ENCODE peak calls at places on chromosome 21, in four cellular contexts. O is A549, F is K562, G is H1. D is an unnamed sample.
A peak's percentile ranks its signal among the peaks of the same experiment; 100 is the strongest.

GRCh38 chr21:26495283-26495849 is 77.7 kb downstream of the CYYR1 start:
- DNase-seq in G (no peak), F (no peak), O (no peak), D (no peak)

GRCh38 chr21:29299906-29300546 is 1.3 kb downstream of the BACH1 start:
- DNase-seq in F (peak; percentile 83), O (peak; percentile 13), G (no peak), D (peak; percentile 86)

GRCh38 chr21:27570306-27570868 is 603.5 kb upstream of the ADAMTS5 start:
- DNase-seq in F (no peak), G (no peak), O (no peak), D (no peak)

GRCh38 chr21:26179501-26179900 is 8.9 kb upstream of the APP start:
- DNase-seq in F (no peak), G (no peak), O (no peak), D (no peak)

GRCh38 chr21:15221799-15222386 is 157.1 kb upstream of the NRIP1 start:
- DNase-seq in O (peak; percentile 15), G (peak; percentile 77), F (no peak), D (peak; percentile 18)

GRCh38 chr21:16124397-16125130 is 394.8 kb downstream of the USP25 start:
- DNase-seq in F (no peak), G (no peak), O (no peak), D (no peak)

GRCh38 chr21:39705849-39706248 is 39.1 kb upstream of the IGSF5 start:
- DNase-seq in O (no peak), G (no peak), F (no peak), D (no peak)

GRCh38 chr21:44051462-44051941 is 39.4 kb downstream of the TRAPPC10 start:
- DNase-seq in G (no peak), O (no peak), F (no peak), D (no peak)

GRCh38 chr21:30880914-30881313 is 466 bp downstream of the KRTAP11-1 start:
- DNase-seq in O (no peak), F (no peak), G (no peak), D (no peak)

GRCh38 chr21:42622284-42622683 is 31.1 kb upstream of the PDE9A start:
- DNase-seq in F (no peak), G (no peak), O (no peak), D (no peak)

GRCh38 chr21:28885853-28886177 is 106.9 kb downstream of the LTN1 start:
- DNase-seq in F (peak; percentile 11), G (no peak), O (no peak), D (peak; percentile 3)

GRCh38 chr21:42653492-42654061 is at the start of gene PDE9A:
- DNase-seq in O (peak; percentile 21), F (peak; percentile 54), G (no peak), D (peak; percentile 64)

GRCh38 chr21:38355992-38356781 is 99.4 kb downstream of the KCNJ15 start:
- DNase-seq in O (peak; percentile 58), G (peak; percentile 34), F (peak; percentile 89), D (peak; percentile 74)

GRCh38 chr21:17554619-17555472 is 42.0 kb downstream of the CXADR start:
- DNase-seq in G (no peak), F (peak; percentile 10), O (peak; percentile 26), D (peak; percentile 2)

GRCh38 chr21:39599191-39599966 is 13.4 kb upstream of the B3GALT5 start:
- DNase-seq in O (no peak), G (no peak), F (no peak), D (no peak)

GRCh38 chr21:22096314-22096713 is 1098.1 kb downstream of the NCAM2 start:
- DNase-seq in F (no peak), O (no peak), G (no peak), D (no peak)

GRCh38 chr21:36813071-36813470 is 114.2 kb downstream of the SIM2 start:
- DNase-seq in O (no peak), F (no peak), G (no peak), D (no peak)

GRCh38 chr21:43331962-43332458 is 94.9 kb downstream of the SIK1 start:
- DNase-seq in G (no peak), F (no peak), O (peak; percentile 78), D (no peak)

GRCh38 chr21:18951291-18952038 is 547.9 kb upstream of the TMPRSS15 start:
- DNase-seq in O (no peak), F (no peak), G (peak; percentile 9), D (peak; percentile 57)

GRCh38 chr21:20698585-20698984 is 299.6 kb upstream of the NCAM2 start:
- DNase-seq in F (no peak), O (no peak), G (no peak), D (no peak)

GRCh38 chr21:40381111-40381510 is 465.8 kb downstream of the DSCAM start:
- DNase-seq in F (no peak), G (no peak), O (no peak), D (no peak)

DNA sequence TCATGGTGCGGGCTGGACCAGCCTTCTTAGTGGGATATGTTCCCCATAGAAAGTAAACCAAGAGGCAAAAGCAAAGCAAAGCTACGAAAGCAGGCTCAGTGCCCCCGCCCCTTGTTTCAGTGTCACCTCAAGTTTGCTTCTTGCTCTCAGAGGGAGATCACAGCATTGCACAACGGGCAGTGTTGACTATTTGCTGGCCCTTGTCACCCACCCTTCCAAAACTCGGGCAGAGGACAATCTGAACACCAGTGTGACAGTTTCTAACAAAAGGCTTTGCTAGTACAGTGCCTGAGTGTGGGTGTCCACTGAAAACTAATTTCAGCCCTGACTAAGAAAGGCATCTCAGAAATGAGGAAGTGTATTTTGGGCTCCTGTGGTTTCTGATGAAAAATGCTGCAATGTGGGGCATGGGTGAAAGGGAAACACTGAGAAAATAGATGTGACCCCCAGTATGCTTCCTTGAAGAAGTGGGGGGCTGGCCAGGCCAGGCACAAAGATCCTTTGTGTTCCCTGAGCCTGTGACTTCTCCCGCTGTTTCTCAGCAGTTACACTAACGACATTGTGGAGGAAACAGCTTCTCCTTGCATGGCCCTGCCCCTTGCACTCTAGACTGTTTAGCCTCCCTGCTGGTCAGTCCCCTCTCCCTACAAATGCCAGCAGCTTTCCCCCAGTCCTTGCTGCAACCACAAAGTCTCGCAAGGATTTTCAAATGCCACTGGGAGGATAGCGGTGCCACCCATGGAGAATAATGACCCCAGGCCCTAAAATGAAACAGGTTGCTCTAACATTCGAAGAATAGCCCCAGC is 33.3 kb upstream of the KCNE1 start:
- DNase-seq in F (no peak), G (no peak), O (peak; percentile 7), D (peak; percentile 87)
- TF ChIP-seq MAX in F (no peak), G (no peak), O (no peak), D (peak; percentile 31)

DNA sequence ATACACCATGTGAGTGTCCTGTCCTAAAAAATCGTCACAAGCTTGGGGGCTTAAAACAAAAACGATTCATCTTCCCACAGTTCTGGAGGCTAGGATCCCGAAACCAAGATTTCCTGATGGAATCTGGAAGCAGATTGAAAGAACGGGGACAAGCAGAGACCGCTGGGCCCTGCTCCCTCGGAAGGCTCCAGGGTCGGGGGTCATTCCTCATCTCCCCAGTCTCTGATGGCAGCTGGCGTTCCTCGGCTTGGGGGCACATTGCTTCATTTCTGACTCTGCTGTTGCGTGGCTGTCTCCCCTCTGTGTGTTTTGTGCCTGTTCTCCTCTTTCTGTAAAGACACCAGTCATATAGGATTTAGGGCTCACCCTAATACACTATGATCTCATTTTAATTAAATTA is 114.2 kb upstream of the TMPRSS2 start:
- DNase-seq in F (no peak), O (no peak), G (no peak), D (no peak)
- TF ChIP-seq POLR2A in F (no peak), O (no peak), G (no peak), D (no peak)

GRCh38 chr21:45140346-45140940 is 66.1 kb downstream of the ADARB1 start:
- DNase-seq in O (peak; percentile 79), G (peak; percentile 68), F (peak; percentile 86), D (peak; percentile 89)
- TF ChIP-seq CTCF in O (peak; percentile 66), G (peak; percentile 99), F (peak; percentile 99), D (peak; percentile 90)

GRCh38 chr21:45287438-45288391 is at the start of gene POFUT2:
- DNase-seq in G (peak; percentile 91), F (peak; percentile 100), O (peak; percentile 83), D (peak; percentile 92)

GRCh38 chr21:45285266-45285931 is 2.3 kb downstream of the POFUT2 start:
- DNase-seq in O (no peak), G (no peak), F (no peak), D (no peak)

GRCh38 chr21:45289134-45289533 is 1.4 kb upstream of the POFUT2 start:
- DNase-seq in G (no peak), F (no peak), O (no peak), D (no peak)

GRCh38 chr21:45288441-45288841 is 746 bp upstream of the POFUT2 start:
- DNase-seq in G (no peak), O (no peak), F (no peak), D (no peak)

GRCh38 chr21:45286671-45287437 is 841 bp downstream of the POFUT2 start:
- DNase-seq in G (no peak), F (no peak), O (no peak), D (no peak)
- TF ChIP-seq MAX in G (no peak), F (no peak), O (no peak), D (no peak)